ENCODE peak calls at places on chromosomes 6 and 20, in five cellular contexts. Z, I, F, L and V are unnamed samples.

GRCh38 chr6:4848382-4849068 is 72.3 kb downstream of the CDYL start:
- DNase-seq in Z (peak; percentile 55), I (no peak), F (no peak), L (no peak), V (no peak)

GRCh38 chr6:140980265-140980887 is 1152.3 kb upstream of the GJE1 start:
- DNase-seq in Z (no peak), I (no peak), F (peak; percentile 27), L (no peak), V (no peak)

GRCh38 chr6:33746036-33746600 is 587 bp downstream of the IP6K3 start:
- DNase-seq in Z (peak; percentile 77), I (peak; percentile 57), F (peak; percentile 65), L (peak; percentile 75), V (no peak)

GRCh38 chr6:123515715-123516114 is 121.0 kb downstream of the TRDN start:
- DNase-seq in Z (no peak), I (no peak), F (peak; percentile 2), L (no peak), V (no peak)

GRCh38 chr20:35011589-35012226 is 56.0 kb downstream of the MYH7B start:
- DNase-seq in Z (no peak), I (no peak), F (no peak), L (no peak), V (no peak)

GRCh38 chr6:167702241-167702827 is 124.4 kb upstream of the AFDN start:
- DNase-seq in Z (no peak), I (no peak), F (no peak), L (no peak), V (no peak)

GRCh38 chr6:35049885-35050284 is 91.3 kb downstream of the TCP11 start:
- DNase-seq in Z (peak; percentile 61), I (no peak), F (peak; percentile 79), L (peak; percentile 76), V (no peak)

GRCh38 chr20:36941403-36941835 is 10.1 kb downstream of the SAMHD1 start:
- DNase-seq in Z (no peak), I (no peak), F (peak; percentile 56), L (no peak), V (no peak)

GRCh38 chr20:19992996-19993908 is 23.9 kb upstream of the NAA20 start:
- DNase-seq in Z (peak; percentile 84), I (no peak), F (peak; percentile 89), L (peak; percentile 79), V (no peak)

GRCh38 chr6:132731086-132731485 is 17.2 kb upstream of the VNN1 start:
- DNase-seq in Z (no peak), I (no peak), F (no peak), L (no peak), V (no peak)

GRCh38 chr6:135869857-135870256 is 18.4 kb downstream of the PDE7B start:
- DNase-seq in Z (no peak), I (no peak), F (no peak), L (no peak), V (no peak)

GRCh38 chr6:46302176-46302575 is 131.4 kb upstream of the ENPP5 start:
- DNase-seq in Z (no peak), I (no peak), F (no peak), L (no peak), V (no peak)

GRCh38 chr6:32947552-32948465 is 5.1 kb downstream of the HLA-DMA start:
- DNase-seq in Z (peak; percentile 76), I (no peak), F (peak; percentile 42), L (no peak), V (no peak)

GRCh38 chr6:29502597-29502996 is 14.8 kb upstream of the MAS1L start:
- DNase-seq in Z (no peak), I (no peak), F (no peak), L (no peak), V (no peak)

GRCh38 chr6:15969236-15969778 is 159.6 kb upstream of the MYLIP start:
- DNase-seq in Z (no peak), I (no peak), F (peak; percentile 48), L (no peak), V (no peak)

GRCh38 chr6:130215526-130215925 is 7.2 kb downstream of the SAMD3 start:
- DNase-seq in Z (no peak), I (no peak), F (no peak), L (no peak), V (no peak)

GRCh38 chr6:52576392-52577021 is 353 bp downstream of the TRAM2 start:
- DNase-seq in Z (peak; percentile 88), I (peak; percentile 83), F (peak; percentile 83), L (peak; percentile 84), V (no peak)

GRCh38 chr6:49676671-49677281 is 36.6 kb downstream of the CRISP2 start:
- DNase-seq in Z (no peak), I (no peak), F (peak; percentile 22), L (no peak), V (no peak)

GRCh38 chr6:128365520-128366160 is 154.8 kb downstream of the PTPRK start:
- DNase-seq in Z (peak; percentile 17), I (no peak), F (no peak), L (no peak), V (no peak)

GRCh38 chr6:118080547-118080946 is 173.5 kb downstream of the SLC35F1 start:
- DNase-seq in Z (no peak), I (no peak), F (no peak), L (no peak), V (no peak)

GRCh38 chr20:64080013-64080812 is at the start of gene OPRL1:
- DNase-seq in Z (no peak), I (no peak), F (peak; percentile 35), L (no peak), V (no peak)

GRCh38 chr6:137452331-137452894 is 41.8 kb downstream of the OLIG3 start:
- DNase-seq in Z (no peak), I (no peak), F (no peak), L (no peak), V (no peak)

GRCh38 chr6:132365319-132365907 is 35.9 kb downstream of the MOXD1 start:
- DNase-seq in Z (no peak), I (no peak), F (peak; percentile 71), L (no peak), V (no peak)

GRCh38 chr20:57985278-57985677 is 243.2 kb downstream of the ANKRD60 start:
- DNase-seq in Z (no peak), I (no peak), F (no peak), L (no peak), V (no peak)

GRCh38 chr6:9516207-9516606 is 898.7 kb downstream of the TFAP2A start:
- DNase-seq in Z (peak; percentile 64), I (no peak), F (peak; percentile 82), L (no peak), V (no peak)

GRCh38 chr6:74645108-74645849 is 560.6 kb downstream of the COL12A1 start:
- DNase-seq in Z (no peak), I (no peak), F (no peak), L (no peak), V (no peak)

GRCh38 chr6:41416165-41416837 is 80.9 kb downstream of the NCR2 start:
- DNase-seq in Z (no peak), I (no peak), F (no peak), L (no peak), V (no peak)

GRCh38 chr6:41422156-41422555 is 86.7 kb downstream of the NCR2 start:
- DNase-seq in Z (no peak), I (no peak), F (no peak), L (no peak), V (no peak)

GRCh38 chr6:41424370-41425058 is 89.1 kb downstream of the NCR2 start:
- DNase-seq in Z (peak; percentile 89), I (peak; percentile 76), F (peak; percentile 89), L (peak; percentile 88), V (peak; percentile 71)

GRCh38 chr6:41423002-41423401 is 87.6 kb downstream of the NCR2 start:
- DNase-seq in Z (no peak), I (no peak), F (no peak), L (no peak), V (no peak)

DNA sequence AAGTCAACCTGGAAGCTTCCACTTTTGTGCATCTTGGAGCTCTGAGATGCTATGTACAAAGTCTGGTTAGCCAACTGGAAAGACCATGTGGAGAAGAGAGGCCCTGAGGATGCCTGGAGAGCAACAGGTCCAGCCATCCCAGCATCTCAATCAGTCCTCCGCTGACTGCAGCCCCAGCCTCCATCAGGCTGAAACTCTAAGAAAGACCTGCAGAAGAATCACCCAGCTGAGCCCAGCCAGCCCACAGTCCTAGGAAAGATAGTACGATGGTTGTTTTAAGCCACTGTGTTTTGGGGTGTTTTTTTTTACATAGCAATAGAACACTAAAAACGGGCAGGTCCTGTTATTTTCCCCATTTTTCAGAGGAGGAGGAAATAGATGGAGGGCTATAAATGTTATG is 84.0 kb downstream of the NCR2 start:
- DNase-seq in Z (no peak), I (no peak), F (no peak), L (no peak), V (no peak)
- H3K27me3 ChIP-seq in Z (peaks cover 33% of the 10 kb centered on the region), I (no peaks in the 10 kb centered on the region), F (peaks cover 60% of the 10 kb centered on the region), L (peaks cover 12% of the 10 kb centered on the region), V (peaks cover 12% of the 10 kb centered on the region)

GRCh38 chr20:25083141-25083772 is 1.3 kb upstream of the VSX1 start:
- DNase-seq in Z (no peak), I (no peak), F (no peak), L (no peak), V (no peak)

GRCh38 chr20:25085756-25086495 is 4.0 kb upstream of the VSX1 start:
- DNase-seq in Z (no peak), I (no peak), F (no peak), L (no peak), V (no peak)

GRCh38 chr20:25084616-25085187 is 2.8 kb upstream of the VSX1 start:
- DNase-seq in Z (no peak), I (no peak), F (no peak), L (no peak), V (no peak)

GRCh38 chr20:25082498-25082873 is 545 bp upstream of the VSX1 start:
- DNase-seq in Z (no peak), I (no peak), F (no peak), L (no peak), V (no peak)

GRCh38 chr20:25083773-25084615 is 2.1 kb upstream of the VSX1 start:
- DNase-seq in Z (peak; percentile 51), I (no peak), F (no peak), L (peak; percentile 54), V (no peak)
- H3K27me3 ChIP-seq in Z (peaks cover 78% of the 10 kb centered on the region), I (peaks cover 24% of the 10 kb centered on the region), F (peaks cover 99% of the 10 kb centered on the region), L (peaks cover 100% of the 10 kb centered on the region), V (peaks cover 84% of the 10 kb centered on the region)

GRCh38 chr6:381742-382461 is 9.7 kb upstream of the IRF4 start:
- DNase-seq in Z (no peak), I (no peak), F (no peak), L (no peak), V (no peak)
- H3K27me3 ChIP-seq in Z (peaks cover 21% of the 10 kb centered on the region), I (peaks cover 9% of the 10 kb centered on the region), F (peaks cover 51% of the 10 kb centered on the region), L (peaks cover 58% of the 10 kb centered on the region), V (peaks cover 17% of the 10 kb centered on the region)

GRCh38 chr6:125749864-125750691 is 646 bp downstream of the HEY2 start:
- DNase-seq in Z (no peak), I (no peak), F (no peak), L (peak; percentile 78), V (no peak)
- H3K27me3 ChIP-seq in Z (peaks cover 68% of the 10 kb centered on the region), I (no peaks in the 10 kb centered on the region), F (peaks cover 11% of the 10 kb centered on the region), L (no peaks in the 10 kb centered on the region), V (peaks cover 83% of the 10 kb centered on the region)